ENCODE peak calls at places on chromosomes 6 and 20, in four cellular contexts. V is fibroblast of lung, K is aorta, G is trophoblast cell. R is an unnamed sample. For H3K27me3, the result is how much of the 10 kb centered on the place peaks cover.

GRCh38 chr20:13462091-13462490 is 176.6 kb downstream of the TASP1 start:
- DNase-seq in V (no peak), K (no peak), G (no peak), R (no peak)

GRCh38 chr6:2738373-2738979 is 12.2 kb downstream of the MYLK4 start:
- DNase-seq in V (peak), K (no peak), G (peak), R (peak)

GRCh38 chr6:38876470-38876869 is 161.4 kb downstream of the DNAH8 start:
- DNase-seq in V (peak), K (no peak), G (no peak), R (no peak)

GRCh38 chr6:139490482-139490881 is 116.0 kb upstream of the CITED2 start:
- DNase-seq in V (no peak), K (no peak), G (no peak), R (no peak)

GRCh38 chr6:83247471-83247870 is 54.3 kb downstream of the RWDD2A start:
- DNase-seq in V (no peak), K (no peak), G (no peak), R (no peak)

GRCh38 chr6:11525468-11526155 is 11.9 kb upstream of the TMEM170B start:
- DNase-seq in V (no peak), K (no peak), G (peak), R (no peak)

GRCh38 chr6:112037783-112038216 is 16.1 kb upstream of the CCN6 start:
- DNase-seq in V (peak), K (peak), G (peak), R (peak)

GRCh38 chr6:88813045-88813444 is 150.4 kb downstream of the RNGTT start:
- DNase-seq in V (no peak), K (no peak), G (no peak), R (no peak)

GRCh38 chr20:39874049-39874893 is 814.8 kb downstream of the MAFB start:
- DNase-seq in V (peak), K (no peak), G (peak), R (peak)

GRCh38 chr20:37524859-37525708 is 2.6 kb downstream of the BLCAP start:
- DNase-seq in V (peak), K (no peak), G (no peak), R (no peak)

GRCh38 chr6:168883410-168884049 is 370.1 kb downstream of the THBS2 start:
- DNase-seq in V (no peak), K (no peak), G (no peak), R (no peak)

GRCh38 chr6:5936140-5936539 is 70.6 kb downstream of the NRN1 start:
- DNase-seq in V (peak), K (no peak), G (no peak), R (no peak)

GRCh38 chr20:575230-575629 is 31.6 kb upstream of the CSNK2A1 start:
- DNase-seq in V (no peak), K (no peak), G (no peak), R (no peak)

GRCh38 chr20:11389188-11389587 is 528.5 kb upstream of the BTBD3 start:
- DNase-seq in V (peak), K (no peak), G (no peak), R (no peak)

GRCh38 chr20:50672400-50673145 is 18.8 kb downstream of the RIPOR3 start:
- DNase-seq in V (no peak), K (no peak), G (no peak), R (no peak)

GRCh38 chr6:163314791-163315404 is 99.6 kb upstream of the QKI start:
- DNase-seq in V (no peak), K (no peak), G (no peak), R (no peak)

GRCh38 chr6:65524232-65524631 is 182.8 kb downstream of the EYS start:
- DNase-seq in V (no peak), K (no peak), G (no peak), R (no peak)

GRCh38 chr6:163370807-163371206 is 43.7 kb upstream of the QKI start:
- DNase-seq in V (no peak), K (no peak), G (no peak), R (no peak)

GRCh38 chr6:131628726-131629125 is 684 bp upstream of the MED23 start:
- DNase-seq in V (no peak), K (no peak), G (no peak), R (no peak)

GRCh38 chr20:53900380-53900999 is 169.9 kb downstream of the BCAS1 start:
- DNase-seq in V (peak), K (no peak), G (no peak), R (no peak)

GRCh38 chr6:36776167-36776566 is 63.1 kb downstream of the CPNE5 start:
- DNase-seq in V (no peak), K (no peak), G (no peak), R (no peak)

GRCh38 chr6:23414204-23414501 is 711.9 kb upstream of the NRSN1 start:
- DNase-seq in V (peak), K (no peak), G (no peak), R (peak)

GRCh38 chr6:24991748-24992467 is 56.1 kb upstream of the RIPOR2 start:
- DNase-seq in V (no peak), K (no peak), G (peak), R (no peak)

GRCh38 chr6:157732007-157732406 is 91.0 kb upstream of the SNX9 start:
- DNase-seq in V (no peak), K (no peak), G (no peak), R (no peak)

GRCh38 chr6:32700391-32701040 is 34.1 kb upstream of the HLA-DQB1 start:
- DNase-seq in V (peak), K (no peak), G (peak), R (peak)

GRCh38 chr20:59308493-59309201 is 8.2 kb downstream of the EDN3 start:
- DNase-seq in V (no peak), K (no peak), G (peak), R (no peak)

GRCh38 chr6:26366504-26366903 is 1.5 kb downstream of the BTN3A2 start:
- DNase-seq in V (no peak), K (no peak), G (no peak), R (no peak)

GRCh38 chr6:33248643-33248931 is 23.1 kb downstream of the VPS52 start:
- DNase-seq in V (peak), K (no peak), G (no peak), R (no peak)

GRCh38 chr20:59032713-59033059 is 551 bp upstream of the ATP5F1E start:
- DNase-seq in V (peak), K (no peak), G (peak), R (no peak)

GRCh38 chr6:28864321-28864923 is 59.4 kb downstream of the TRIM27 start:
- DNase-seq in V (no peak), K (no peak), G (no peak), R (no peak)

GRCh38 chr6:38155144-38155543 is 335.6 kb downstream of the ZFAND3 start:
- DNase-seq in V (no peak), K (no peak), G (no peak), R (no peak)

GRCh38 chr6:39839445-39839844 is 47.3 kb downstream of the DAAM2 start:
- DNase-seq in V (no peak), K (no peak), G (no peak), R (no peak)

GRCh38 chr6:56807335-56807991 is 147.4 kb upstream of the BEND6 start:
- DNase-seq in V (peak), K (no peak), G (no peak), R (no peak)

GRCh38 chr6:129672883-129673631 is 36.9 kb downstream of the ARHGAP18 start:
- DNase-seq in V (peak), K (no peak), G (no peak), R (peak)

GRCh38 chr20:10414982-10415650 is 18.9 kb downstream of the MKKS start:
- DNase-seq in V (peak), K (no peak), G (peak), R (no peak)

GRCh38 chr20:23517719-23518118 is 26.8 kb downstream of the CST8 start:
- DNase-seq in V (no peak), K (no peak), G (no peak), R (no peak)

GRCh38 chr6:20554326-20554725 is 20.1 kb downstream of the CDKAL1 start:
- DNase-seq in V (no peak), K (no peak), G (no peak), R (no peak)

GRCh38 chr6:166710084-166710483 is 83.0 kb upstream of the RPS6KA2 start:
- DNase-seq in V (no peak), K (no peak), G (no peak), R (no peak)

GRCh38 chr6:132607544-132608233 is 16.4 kb downstream of the TAAR2 start:
- DNase-seq in V (no peak), K (no peak), G (no peak), R (no peak)

GRCh38 chr6:41438746-41439145 is 103.3 kb downstream of the NCR2 start:
- DNase-seq in V (no peak), K (no peak), G (peak), R (no peak)
- H3K27me3 ChIP-seq in V (under half), K (under half), G (under half), R (under half)

GRCh38 chr6:149468179-149468578 is 16.6 kb downstream of the ZC3H12D start:
- DNase-seq in V (no peak), K (no peak), G (no peak), R (no peak)
- H3K27me3 ChIP-seq in V (under half), K (under half), G (under half), R (under half)

GRCh38 chr20:62551408-62552323 is 75.9 kb upstream of the GATA5 start:
- DNase-seq in V (no peak), K (no peak), G (no peak), R (no peak)

GRCh38 chr20:62553838-62554161 is 78.0 kb upstream of the GATA5 start:
- DNase-seq in V (no peak), K (no peak), G (no peak), R (no peak)

GRCh38 chr20:62553136-62553837 is 77.5 kb upstream of the GATA5 start:
- DNase-seq in V (no peak), K (no peak), G (no peak), R (no peak)

GRCh38 chr20:62554214-62554897 is 78.6 kb upstream of the GATA5 start:
- DNase-seq in V (no peak), K (no peak), G (no peak), R (no peak)

GRCh38 chr20:62552613-62553012 is 76.8 kb upstream of the GATA5 start:
- DNase-seq in V (no peak), K (no peak), G (no peak), R (no peak)
- H3K27me3 ChIP-seq in V (under half), K (under half), G (under half), R (half or more)

GRCh38 chr20:49400904-49401303 is 81.6 kb downstream of the KCNB1 start:
- DNase-seq in V (peak), K (no peak), G (no peak), R (peak)
- H3K27me3 ChIP-seq in V (under half), K (under half), G (under half), R (under half)

R was measured in AG04450.